ENCODE peak calls at places on chromosomes 7 and 10, in six cellular contexts. E is vagina, D is HCT116, B is activated T-helper 1 cell treated with Interleukin-2 at 50 U/mL for 16 hours, J is psoas muscle, L is renal cortical epithelial cell. Z is an unnamed sample.

GRCh38 chr10:96073722-96074121 is 30.3 kb downstream of the CCNJ start:
- DNase-seq in J (no peak), L (no peak), D (peak), B (no peak), E (no peak), Z (no peak)

GRCh38 chr7:140649566-140650205 is 9.1 kb upstream of the DENND2A start:
- DNase-seq in D (no peak), L (no peak), B (no peak), E (no peak), J (no peak), Z (peak)

GRCh38 chr10:31069411-31069810 is 37.7 kb upstream of the ZNF438 start:
- DNase-seq in D (no peak), J (no peak), B (no peak), L (no peak), E (no peak), Z (no peak)

GRCh38 chr7:139562972-139563565 is 39.6 kb downstream of the CLEC2L start:
- DNase-seq in B (no peak), E (peak), D (no peak), L (no peak), J (no peak), Z (no peak)

GRCh38 chr7:112132123-112132694 is 74.0 kb downstream of the DOCK4 start:
- DNase-seq in L (no peak), E (no peak), D (no peak), J (no peak), B (no peak), Z (no peak)

GRCh38 chr7:57308631-57309408 is 141.2 kb upstream of the ZNF716 start:
- DNase-seq in J (no peak), E (no peak), B (no peak), D (no peak), L (no peak), Z (no peak)

GRCh38 chr7:143492043-143492471 is 14.4 kb downstream of the TAS2R41 start:
- DNase-seq in B (no peak), J (no peak), D (peak), L (peak), E (no peak), Z (no peak)

GRCh38 chr7:4675771-4676373 is 6.2 kb upstream of the FOXK1 start:
- DNase-seq in J (no peak), D (no peak), B (no peak), E (no peak), L (peak), Z (no peak)

GRCh38 chr7:99428972-99429566 is 9.5 kb downstream of the PTCD1 start:
- DNase-seq in E (no peak), J (no peak), L (no peak), D (no peak), B (no peak), Z (no peak)

GRCh38 chr10:89985446-89985845 is 284.1 kb downstream of the KIF20B start:
- DNase-seq in D (no peak), B (no peak), L (no peak), J (no peak), E (no peak), Z (no peak)

Z was measured in aorta.